ENCODE peak calls at places on chromosomes 2 and 18, in ten cellular contexts. O is M059J; Z is ecto neural progenitor cell; I is NCI-H1092; Y is NCI-H774; Q is OCI-M1; W is naive thymus-derived CD8-positive, alpha-beta T cell; C is A172; M is right lobe of liver; G is Ammon's horn. B is an unnamed sample.

GRCh38 chr18:67864677-67865340 is 348.3 kb upstream of the DSEL start:
- DNase-seq in O (peak), Z (no peak), I (no peak), Y (no peak), Q (peak), W (no peak), C (peak), M (no peak), G (no peak), B (no peak)

GRCh38 chr2:79085382-79085781 is 2.4 kb downstream of the REG1B start:
- DNase-seq in O (no peak), Z (no peak), I (no peak), Y (no peak), Q (no peak), W (no peak), C (no peak), M (no peak), G (no peak), B (no peak)

GRCh38 chr18:45588831-45589558 is 26.3 kb upstream of the SLC14A2 start:
- DNase-seq in O (peak), Z (no peak), I (no peak), Y (no peak), Q (no peak), W (no peak), C (no peak), M (no peak), G (no peak), B (no peak)

GRCh38 chr2:29114841-29115609 is at the start of gene CLIP4:
- DNase-seq in O (no peak), Z (peak), I (no peak), Y (no peak), Q (no peak), W (peak), C (peak), M (peak), G (peak), B (peak)

GRCh38 chr2:237432484-237433092 is 18.6 kb upstream of the COL6A3 start:
- DNase-seq in O (peak), Z (no peak), I (no peak), Y (no peak), Q (no peak), W (peak), C (peak), M (peak), G (no peak), B (peak)

GRCh38 chr18:79875931-79876461 is 75.5 kb downstream of the SLC66A2 start:
- DNase-seq in O (no peak), Z (peak), I (no peak), Y (no peak), Q (no peak), W (no peak), C (no peak), M (peak), G (peak), B (no peak)

GRCh38 chr2:239667431-239667985 is 266.7 kb upstream of the HDAC4 start:
- DNase-seq in O (no peak), Z (no peak), I (no peak), Y (no peak), Q (no peak), W (no peak), C (no peak), M (no peak), G (no peak), B (no peak)

GRCh38 chr2:150681120-150681796 is 193.8 kb upstream of the RND3 start:
- DNase-seq in O (peak), Z (no peak), I (no peak), Y (no peak), Q (peak), W (no peak), C (peak), M (no peak), G (no peak), B (no peak)

GRCh38 chr2:62149708-62150107 is 46.2 kb upstream of the B3GNT2 start:
- DNase-seq in O (peak), Z (no peak), I (no peak), Y (no peak), Q (peak), W (no peak), C (peak), M (no peak), G (peak), B (no peak)

GRCh38 chr2:169928463-169928864 is 101.2 kb downstream of the UBR3 start:
- DNase-seq in O (peak), Z (no peak), I (peak), Y (peak), Q (peak), W (no peak), C (peak), M (no peak), G (peak), B (no peak)

GRCh38 chr18:22309191-22309590 is 108.5 kb downstream of the CTAGE1 start:
- DNase-seq in O (peak), Z (no peak), I (no peak), Y (no peak), Q (no peak), W (no peak), C (peak), M (no peak), G (no peak), B (no peak)

GRCh38 chr18:3383381-3383915 is 66.5 kb upstream of the TGIF1 start:
- DNase-seq in O (no peak), Z (peak), I (no peak), Y (no peak), Q (no peak), W (no peak), C (peak), M (no peak), G (no peak), B (no peak)

GRCh38 chr2:18413794-18414396 is 146.6 kb downstream of the RDH14 start:
- DNase-seq in O (peak), Z (no peak), I (no peak), Y (no peak), Q (peak), W (no peak), C (peak), M (no peak), G (no peak), B (no peak)

GRCh38 chr2:72148975-72149555 is 1.4 kb upstream of the CYP26B1 start:
- DNase-seq in O (peak), Z (no peak), I (no peak), Y (peak), Q (no peak), W (no peak), C (no peak), M (peak), G (no peak), B (no peak)

GRCh38 chr2:97741251-97741650 is 27.9 kb downstream of the ZAP70 start:
- DNase-seq in O (no peak), Z (no peak), I (no peak), Y (no peak), Q (no peak), W (no peak), C (no peak), M (no peak), G (no peak), B (no peak)

GRCh38 chr2:107322406-107322805 is 436.4 kb upstream of the ST6GAL2 start:
- DNase-seq in O (no peak), Z (no peak), I (no peak), Y (no peak), Q (no peak), W (no peak), C (no peak), M (no peak), G (no peak), B (no peak)

GRCh38 chr2:207042155-207042554 is 102.8 kb downstream of the CPO start:
- DNase-seq in O (no peak), Z (no peak), I (no peak), Y (no peak), Q (no peak), W (no peak), C (peak), M (no peak), G (peak), B (no peak)

GRCh38 chr18:75544051-75544481 is 116.6 kb upstream of the SMIM21 start:
- DNase-seq in O (peak), Z (no peak), I (no peak), Y (no peak), Q (no peak), W (no peak), C (peak), M (no peak), G (no peak), B (no peak)

GRCh38 chr2:199278099-199278498 is 179.6 kb downstream of the SATB2 start:
- DNase-seq in O (peak), Z (no peak), I (no peak), Y (no peak), Q (no peak), W (no peak), C (no peak), M (no peak), G (no peak), B (no peak)

GRCh38 chr2:182980115-182980514 is 58.1 kb downstream of the NCKAP1 start:
- DNase-seq in O (peak), Z (no peak), I (peak), Y (peak), Q (peak), W (no peak), C (peak), M (no peak), G (no peak), B (no peak)

GRCh38 chr2:217189131-217189530 is 329.3 kb upstream of the TNP1 start:
- DNase-seq in O (no peak), Z (no peak), I (no peak), Y (no peak), Q (no peak), W (no peak), C (no peak), M (no peak), G (no peak), B (no peak)

GRCh38 chr2:159677654-159678053 is 34.7 kb upstream of the MARCHF7 start:
- DNase-seq in O (no peak), Z (no peak), I (no peak), Y (no peak), Q (peak), W (no peak), C (no peak), M (no peak), G (peak), B (no peak)

GRCh38 chr2:57597940-57598339 is 448.7 kb upstream of the VRK2 start:
- DNase-seq in O (no peak), Z (no peak), I (no peak), Y (no peak), Q (no peak), W (no peak), C (no peak), M (no peak), G (no peak), B (no peak)

GRCh38 chr2:26633351-26633945 is 7.7 kb downstream of the CIB4 start:
- DNase-seq in O (no peak), Z (no peak), I (no peak), Y (no peak), Q (no peak), W (no peak), C (no peak), M (peak), G (no peak), B (no peak)

GRCh38 chr2:72828840-72829507 is 3.1 kb upstream of the EXOC6B start:
- DNase-seq in O (no peak), Z (no peak), I (no peak), Y (no peak), Q (no peak), W (no peak), C (no peak), M (no peak), G (no peak), B (no peak)

GRCh38 chr2:173817582-173817981 is 147.6 kb downstream of the SP3 start:
- DNase-seq in O (no peak), Z (no peak), I (no peak), Y (no peak), Q (no peak), W (no peak), C (no peak), M (no peak), G (no peak), B (no peak)

GRCh38 chr18:6543330-6543908 is 128.7 kb upstream of the L3MBTL4 start:
- DNase-seq in O (peak), Z (no peak), I (peak), Y (peak), Q (peak), W (no peak), C (peak), M (no peak), G (peak), B (no peak)

GRCh38 chr2:2950403-2950952 is 427.1 kb downstream of the EIPR1 start:
- DNase-seq in O (no peak), Z (no peak), I (no peak), Y (peak), Q (no peak), W (no peak), C (no peak), M (no peak), G (no peak), B (no peak)

GRCh38 chr2:184599054-184599874 is 935 bp downstream of the ZNF804A start:
- DNase-seq in O (peak), Z (no peak), I (no peak), Y (no peak), Q (peak), W (no peak), C (peak), M (no peak), G (peak), B (no peak)

GRCh38 chr2:55604027-55604565 is 13.3 kb downstream of the PPP4R3B start:
- DNase-seq in O (no peak), Z (no peak), I (no peak), Y (no peak), Q (no peak), W (no peak), C (no peak), M (no peak), G (no peak), B (no peak)

GRCh38 chr18:31679806-31680793 is 4.3 kb downstream of the B4GALT6 start:
- DNase-seq in O (peak), Z (no peak), I (no peak), Y (no peak), Q (no peak), W (no peak), C (peak), M (no peak), G (no peak), B (no peak)

GRCh38 chr2:186927867-186928191 is 78.9 kb upstream of the ZSWIM2 start:
- DNase-seq in O (no peak), Z (no peak), I (no peak), Y (no peak), Q (peak), W (no peak), C (no peak), M (no peak), G (no peak), B (no peak)

GRCh38 chr2:20781656-20782265 is 41.1 kb downstream of the LDAH start:
- DNase-seq in O (peak), Z (peak), I (no peak), Y (no peak), Q (peak), W (no peak), C (peak), M (no peak), G (no peak), B (no peak)

GRCh38 chr2:71880846-71881610 is 266.6 kb downstream of the CYP26B1 start:
- DNase-seq in O (peak), Z (no peak), I (no peak), Y (no peak), Q (no peak), W (no peak), C (peak), M (no peak), G (no peak), B (no peak)

GRCh38 chr2:120964819-120965218 is 229.2 kb downstream of the GLI2 start:
- DNase-seq in O (peak), Z (no peak), I (no peak), Y (no peak), Q (no peak), W (no peak), C (peak), M (no peak), G (no peak), B (no peak)

GRCh38 chr18:73408434-73408833 is 540.6 kb upstream of the NETO1 start:
- DNase-seq in O (peak), Z (no peak), I (no peak), Y (no peak), Q (no peak), W (no peak), C (no peak), M (no peak), G (no peak), B (no peak)

GRCh38 chr2:102296449-102296848 is 14.9 kb upstream of the IL1RL1 start:
- DNase-seq in O (no peak), Z (no peak), I (no peak), Y (no peak), Q (no peak), W (no peak), C (no peak), M (no peak), G (no peak), B (no peak)